ENCODE peak calls at places on chromosomes 3 and 15, in nine cellular contexts. One of them, this sample, is unnamed.

GRCh38 chr3:62143843-62144450 is 229.4 kb downstream of the FEZF2 start:
- DNase-seq in testis: no peak
- DNase-seq in right atrium auricular region: no peak
- DNase-seq in PC-9: no peak
- DNase-seq in adrenal gland: no peak
- DNase-seq in ascending aorta: no peak
- DNase-seq in H9: no peak
- DNase-seq in colonic mucosa: no peak
- DNase-seq in K562: no peak
- DNase-seq in this sample: no peak

GRCh38 chr3:169846458-169847193 is 23.1 kb downstream of the LRRC31 start:
- DNase-seq in testis: no peak
- DNase-seq in right atrium auricular region: no peak
- DNase-seq in PC-9: peak; percentile 60
- DNase-seq in adrenal gland: no peak
- DNase-seq in ascending aorta: no peak
- DNase-seq in H9: no peak
- DNase-seq in colonic mucosa: no peak
- DNase-seq in K562: no peak
- DNase-seq in this sample: no peak

GRCh38 chr3:63934484-63934883 is 22.3 kb upstream of the SCAANT1 start:
- DNase-seq in testis: no peak
- DNase-seq in right atrium auricular region: no peak
- DNase-seq in PC-9: no peak
- DNase-seq in adrenal gland: no peak
- DNase-seq in ascending aorta: no peak
- DNase-seq in H9: no peak
- DNase-seq in colonic mucosa: no peak
- DNase-seq in K562: no peak
- DNase-seq in this sample: no peak

GRCh38 chr3:36212291-36212690 is 168.0 kb upstream of the STAC start:
- DNase-seq in testis: no peak
- DNase-seq in right atrium auricular region: no peak
- DNase-seq in PC-9: no peak
- DNase-seq in adrenal gland: no peak
- DNase-seq in ascending aorta: no peak
- DNase-seq in H9: no peak
- DNase-seq in colonic mucosa: no peak
- DNase-seq in K562: no peak
- DNase-seq in this sample: no peak

GRCh38 chr15:74983725-74984231 is 11.6 kb upstream of the SCAMP5 start:
- DNase-seq in testis: no peak
- DNase-seq in right atrium auricular region: no peak
- DNase-seq in PC-9: peak; percentile 25
- DNase-seq in adrenal gland: no peak
- DNase-seq in ascending aorta: no peak
- DNase-seq in H9: no peak
- DNase-seq in colonic mucosa: no peak
- DNase-seq in K562: peak; percentile 9
- DNase-seq in this sample: no peak

GRCh38 chr15:22944651-22945050 is 35.5 kb downstream of the CYFIP1 start:
- DNase-seq in testis: no peak
- DNase-seq in right atrium auricular region: no peak
- DNase-seq in PC-9: no peak
- DNase-seq in adrenal gland: no peak
- DNase-seq in ascending aorta: no peak
- DNase-seq in H9: no peak
- DNase-seq in colonic mucosa: peak; percentile 86
- DNase-seq in K562: no peak
- DNase-seq in this sample: no peak

GRCh38 chr3:39933986-39934693 is 124.7 kb downstream of the MYRIP start:
- DNase-seq in testis: no peak
- DNase-seq in right atrium auricular region: no peak
- DNase-seq in PC-9: no peak
- DNase-seq in adrenal gland: no peak
- DNase-seq in ascending aorta: no peak
- DNase-seq in H9: no peak
- DNase-seq in colonic mucosa: no peak
- DNase-seq in K562: no peak
- DNase-seq in this sample: no peak

GRCh38 chr15:81337713-81338157 is 13.8 kb upstream of the STARD5 start:
- DNase-seq in testis: peak; percentile 51
- DNase-seq in right atrium auricular region: peak; percentile 59
- DNase-seq in PC-9: no peak
- DNase-seq in adrenal gland: no peak
- DNase-seq in ascending aorta: no peak
- DNase-seq in H9: no peak
- DNase-seq in colonic mucosa: no peak
- DNase-seq in K562: no peak
- DNase-seq in this sample: no peak

GRCh38 chr3:13484861-13485590 is 4.9 kb downstream of the HDAC11 start:
- DNase-seq in testis: peak; percentile 46
- DNase-seq in right atrium auricular region: peak; percentile 81
- DNase-seq in PC-9: peak; percentile 93
- DNase-seq in adrenal gland: peak; percentile 92
- DNase-seq in ascending aorta: no peak
- DNase-seq in H9: no peak
- DNase-seq in colonic mucosa: peak; percentile 91
- DNase-seq in K562: peak; percentile 97
- DNase-seq in this sample: peak; percentile 71

GRCh38 chr3:5290915-5291314 is 103.4 kb downstream of the EDEM1 start:
- DNase-seq in testis: no peak
- DNase-seq in right atrium auricular region: no peak
- DNase-seq in PC-9: no peak
- DNase-seq in adrenal gland: no peak
- DNase-seq in ascending aorta: no peak
- DNase-seq in H9: no peak
- DNase-seq in colonic mucosa: no peak
- DNase-seq in K562: no peak
- DNase-seq in this sample: no peak

GRCh38 chr3:177208223-177208622 is 10.9 kb upstream of the TBL1XR1 start:
- DNase-seq in testis: no peak
- DNase-seq in right atrium auricular region: no peak
- DNase-seq in PC-9: no peak
- DNase-seq in adrenal gland: no peak
- DNase-seq in ascending aorta: no peak
- DNase-seq in H9: no peak
- DNase-seq in colonic mucosa: no peak
- DNase-seq in K562: no peak
- DNase-seq in this sample: no peak

GRCh38 chr3:195441971-195442572 is 748 bp downstream of the ACAP2 start:
- DNase-seq in testis: peak; percentile 68
- DNase-seq in right atrium auricular region: peak; percentile 70
- DNase-seq in PC-9: peak; percentile 48
- DNase-seq in adrenal gland: peak; percentile 63
- DNase-seq in ascending aorta: no peak
- DNase-seq in H9: peak; percentile 38
- DNase-seq in colonic mucosa: peak; percentile 66
- DNase-seq in K562: peak; percentile 62
- DNase-seq in this sample: peak; percentile 81

GRCh38 chr3:27659279-27660021 is 62.7 kb downstream of the EOMES start:
- DNase-seq in testis: peak; percentile 75
- DNase-seq in right atrium auricular region: no peak
- DNase-seq in PC-9: peak; percentile 50
- DNase-seq in adrenal gland: peak; percentile 75
- DNase-seq in ascending aorta: no peak
- DNase-seq in H9: peak; percentile 68
- DNase-seq in colonic mucosa: peak; percentile 60
- DNase-seq in K562: peak; percentile 51
- DNase-seq in this sample: peak; percentile 50

GRCh38 chr15:75307778-75308390 is 25.2 kb downstream of the GOLGA6D start:
- DNase-seq in testis: peak; percentile 60
- DNase-seq in right atrium auricular region: no peak
- DNase-seq in PC-9: peak; percentile 73
- DNase-seq in adrenal gland: peak; percentile 54
- DNase-seq in ascending aorta: no peak
- DNase-seq in H9: peak; percentile 88
- DNase-seq in colonic mucosa: peak; percentile 78
- DNase-seq in K562: peak; percentile 74
- DNase-seq in this sample: peak; percentile 70

GRCh38 chr15:41971089-41971892 is 1.1 kb downstream of the EHD4 start:
- DNase-seq in testis: peak; percentile 62
- DNase-seq in right atrium auricular region: peak; percentile 66
- DNase-seq in PC-9: peak; percentile 64
- DNase-seq in adrenal gland: peak; percentile 56
- DNase-seq in ascending aorta: no peak
- DNase-seq in H9: peak; percentile 65
- DNase-seq in colonic mucosa: peak; percentile 69
- DNase-seq in K562: peak; percentile 60
- DNase-seq in this sample: peak; percentile 45

GRCh38 chr15:53962646-53963561 is 15.3 kb upstream of the UNC13C start:
- DNase-seq in testis: peak; percentile 56
- DNase-seq in right atrium auricular region: no peak
- DNase-seq in PC-9: peak; percentile 7
- DNase-seq in adrenal gland: peak; percentile 32
- DNase-seq in ascending aorta: no peak
- DNase-seq in H9: peak; percentile 30
- DNase-seq in colonic mucosa: peak; percentile 24
- DNase-seq in K562: no peak
- DNase-seq in this sample: peak; percentile 60
- TF ChIP-seq CTCF in testis: no peak
- TF ChIP-seq CTCF in right atrium auricular region: no peak
- TF ChIP-seq CTCF in PC-9: peak; percentile 63
- TF ChIP-seq CTCF in adrenal gland: peak; percentile 36
- TF ChIP-seq CTCF in ascending aorta: no peak
- TF ChIP-seq CTCF in H9: peak; percentile 77
- TF ChIP-seq CTCF in colonic mucosa: peak; percentile 36
- TF ChIP-seq CTCF in K562: peak; percentile 33
- TF ChIP-seq CTCF in this sample: peak; percentile 73

DNA sequence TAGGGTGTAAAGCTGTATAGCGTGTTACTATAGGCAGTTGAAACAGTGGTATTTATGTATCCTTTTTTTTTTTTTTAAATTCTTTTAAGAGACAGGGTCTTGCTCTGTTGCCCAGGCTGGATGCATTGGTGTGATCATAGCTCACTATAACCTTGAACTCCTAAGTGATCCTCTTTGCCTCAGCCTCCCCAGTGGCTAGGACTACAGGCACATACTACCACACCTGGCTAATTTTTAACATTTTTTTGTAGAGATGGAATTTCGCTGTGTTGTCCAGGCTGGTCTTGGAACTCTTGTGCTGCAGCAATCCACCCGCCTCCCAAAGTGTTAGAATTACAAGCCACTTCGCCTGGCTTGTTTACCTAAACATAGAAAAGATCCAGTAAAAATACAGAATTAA is 22.0 kb downstream of the CTNNB1 start:
- DNase-seq in testis: no peak
- DNase-seq in right atrium auricular region: no peak
- DNase-seq in PC-9: no peak
- DNase-seq in adrenal gland: no peak
- DNase-seq in ascending aorta: no peak
- DNase-seq in H9: no peak
- DNase-seq in colonic mucosa: no peak
- DNase-seq in K562: no peak
- DNase-seq in this sample: no peak
- H3K4me1 ChIP-seq in testis: peaks cover 6% of the 10 kb centered on the region
- H3K4me1 ChIP-seq in right atrium auricular region: no peaks in the 10 kb centered on the region
- H3K4me1 ChIP-seq in PC-9: no peaks in the 10 kb centered on the region
- H3K4me1 ChIP-seq in adrenal gland: peaks cover 17% of the 10 kb centered on the region
- H3K4me1 ChIP-seq in ascending aorta: peaks cover 53% of the 10 kb centered on the region
- H3K4me1 ChIP-seq in H9: peaks cover 5% of the 10 kb centered on the region
- H3K4me1 ChIP-seq in colonic mucosa: peaks cover 7% of the 10 kb centered on the region
- H3K4me1 ChIP-seq in K562: no peaks in the 10 kb centered on the region
- H3K4me1 ChIP-seq in this sample: no peaks in the 10 kb centered on the region

DNA sequence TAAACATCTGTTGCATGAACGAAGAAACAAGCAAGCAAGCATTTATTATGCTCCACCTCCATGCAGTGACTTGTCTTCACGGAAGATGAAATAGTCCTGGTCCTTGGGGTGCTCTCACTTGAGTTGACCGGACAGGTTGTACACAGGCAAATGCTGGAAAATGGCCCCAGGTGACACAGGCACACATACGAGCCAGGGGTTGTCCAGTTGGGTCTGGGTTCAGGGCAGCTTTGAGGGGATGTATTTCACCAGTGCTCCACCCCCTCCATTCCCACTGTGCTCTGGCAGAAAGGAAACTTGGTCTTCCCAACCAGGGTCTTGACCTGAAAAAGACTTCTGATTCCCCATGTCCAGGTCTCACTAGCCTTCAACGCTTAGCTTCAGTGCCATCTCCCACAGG is 48.3 kb upstream of the ITGA11 start:
- DNase-seq in testis: no peak
- DNase-seq in right atrium auricular region: no peak
- DNase-seq in PC-9: no peak
- DNase-seq in adrenal gland: no peak
- DNase-seq in ascending aorta: no peak
- DNase-seq in H9: no peak
- DNase-seq in colonic mucosa: no peak
- DNase-seq in K562: no peak
- DNase-seq in this sample: no peak
- TF ChIP-seq CTCF in testis: no peak
- TF ChIP-seq CTCF in right atrium auricular region: no peak
- TF ChIP-seq CTCF in PC-9: no peak
- TF ChIP-seq CTCF in adrenal gland: no peak
- TF ChIP-seq CTCF in ascending aorta: no peak
- TF ChIP-seq CTCF in H9: no peak
- TF ChIP-seq CTCF in colonic mucosa: no peak
- TF ChIP-seq CTCF in K562: no peak
- TF ChIP-seq CTCF in this sample: no peak

GRCh38 chr15:29822100-29822684 is at the start of gene TJP1:
- DNase-seq in testis: peak; percentile 83
- DNase-seq in right atrium auricular region: peak; percentile 76
- DNase-seq in PC-9: peak; percentile 86
- DNase-seq in adrenal gland: peak; percentile 73
- DNase-seq in ascending aorta: no peak
- DNase-seq in H9: peak; percentile 83
- DNase-seq in colonic mucosa: peak; percentile 83
- DNase-seq in K562: peak; percentile 87
- DNase-seq in this sample: peak; percentile 88

GRCh38 chr15:29826908-29827307 is 4.6 kb upstream of the TJP1 start:
- DNase-seq in testis: no peak
- DNase-seq in right atrium auricular region: no peak
- DNase-seq in PC-9: no peak
- DNase-seq in adrenal gland: no peak
- DNase-seq in ascending aorta: no peak
- DNase-seq in H9: no peak
- DNase-seq in colonic mucosa: no peak
- DNase-seq in K562: no peak
- DNase-seq in this sample: no peak

GRCh38 chr15:29827421-29827820 is 5.2 kb upstream of the TJP1 start:
- DNase-seq in testis: no peak
- DNase-seq in right atrium auricular region: no peak
- DNase-seq in PC-9: no peak
- DNase-seq in adrenal gland: no peak
- DNase-seq in ascending aorta: no peak
- DNase-seq in H9: no peak
- DNase-seq in colonic mucosa: no peak
- DNase-seq in K562: no peak
- DNase-seq in this sample: no peak

GRCh38 chr15:29822685-29823459 is 604 bp upstream of the TJP1 start:
- DNase-seq in testis: no peak
- DNase-seq in right atrium auricular region: peak; percentile 82
- DNase-seq in PC-9: peak; percentile 75
- DNase-seq in adrenal gland: peak; percentile 84
- DNase-seq in ascending aorta: peak; percentile 45
- DNase-seq in H9: no peak
- DNase-seq in colonic mucosa: peak; percentile 77
- DNase-seq in K562: no peak
- DNase-seq in this sample: peak; percentile 48

DNA sequence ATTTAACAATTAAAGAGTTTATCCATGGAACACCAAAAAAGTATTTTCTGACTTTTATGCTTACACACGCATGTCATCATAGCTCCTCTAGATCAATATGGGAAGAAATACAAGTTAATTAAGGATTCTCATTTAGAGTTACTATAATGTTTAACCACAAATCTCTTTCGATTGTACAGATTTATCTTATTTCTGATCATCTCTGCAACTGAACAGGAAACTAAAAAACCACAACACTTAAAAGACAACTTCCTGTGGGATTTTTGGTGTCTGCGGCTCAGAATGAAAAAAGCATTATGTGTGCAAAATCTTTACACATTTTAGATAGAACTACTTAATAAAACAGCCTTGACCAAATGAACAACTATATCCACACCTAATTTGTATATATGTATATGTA is 2.9 kb upstream of the TJP1 start:
- DNase-seq in testis: no peak
- DNase-seq in right atrium auricular region: no peak
- DNase-seq in PC-9: no peak
- DNase-seq in adrenal gland: no peak
- DNase-seq in ascending aorta: no peak
- DNase-seq in H9: no peak
- DNase-seq in colonic mucosa: no peak
- DNase-seq in K562: no peak
- DNase-seq in this sample: no peak
- H3K4me1 ChIP-seq in testis: peaks cover 26% of the 10 kb centered on the region
- H3K4me1 ChIP-seq in right atrium auricular region: no peaks in the 10 kb centered on the region
- H3K4me1 ChIP-seq in PC-9: peaks cover 9% of the 10 kb centered on the region
- H3K4me1 ChIP-seq in adrenal gland: no peaks in the 10 kb centered on the region
- H3K4me1 ChIP-seq in ascending aorta: peaks cover 5% of the 10 kb centered on the region
- H3K4me1 ChIP-seq in H9: peaks cover 3% of the 10 kb centered on the region
- H3K4me1 ChIP-seq in colonic mucosa: no peaks in the 10 kb centered on the region
- H3K4me1 ChIP-seq in K562: peaks cover 6% of the 10 kb centered on the region
- H3K4me1 ChIP-seq in this sample: no peaks in the 10 kb centered on the region

This sample was measured in BE2C.